ENCODE peak calls at places on chromosome 9, in four cellular contexts. One of them, this sample, is unnamed.

GRCh38 chr9:91346644-91347043 is 15.1 kb downstream of the AUH start:
- DNase-seq in K562: no peak
- DNase-seq in IMR-90: peak
- DNase-seq in H1: no peak
- DNase-seq in this sample: no peak

GRCh38 chr9:78406146-78406545 is 109.2 kb downstream of the PSAT1 start:
- DNase-seq in K562: no peak
- DNase-seq in IMR-90: no peak
- DNase-seq in H1: no peak
- DNase-seq in this sample: no peak

GRCh38 chr9:89631381-89631780 is 26.6 kb downstream of the GADD45G start:
- DNase-seq in IMR-90: no peak
- DNase-seq in H1: no peak
- DNase-seq in K562: no peak
- DNase-seq in this sample: no peak

GRCh38 chr9:108634669-108635462 is 220.9 kb downstream of the ACTL7B start:
- DNase-seq in K562: no peak
- DNase-seq in IMR-90: no peak
- DNase-seq in H1: no peak
- DNase-seq in this sample: no peak

GRCh38 chr9:27430754-27431540 is 93.1 kb upstream of the IFNK start:
- DNase-seq in K562: no peak
- DNase-seq in IMR-90: no peak
- DNase-seq in H1: no peak
- DNase-seq in this sample: no peak

GRCh38 chr9:88658311-88658822 is 123.4 kb downstream of the NXNL2 start:
- DNase-seq in IMR-90: no peak
- DNase-seq in K562: no peak
- DNase-seq in H1: no peak
- DNase-seq in this sample: no peak

GRCh38 chr9:120742951-120743416 is 28.7 kb upstream of the MEGF9 start:
- DNase-seq in H1: no peak
- DNase-seq in K562: peak
- DNase-seq in IMR-90: peak
- DNase-seq in this sample: no peak

GRCh38 chr9:76732341-76732958 is 31.8 kb upstream of the PCA3 start:
- DNase-seq in K562: no peak
- DNase-seq in IMR-90: no peak
- DNase-seq in H1: no peak
- DNase-seq in this sample: no peak

GRCh38 chr9:120362446-120362845 is 217.5 kb downstream of the CDK5RAP2 start:
- DNase-seq in K562: no peak
- DNase-seq in H1: no peak
- DNase-seq in IMR-90: peak
- DNase-seq in this sample: no peak

GRCh38 chr9:19009566-19009965 is 23.4 kb downstream of the SAXO1 start:
- DNase-seq in IMR-90: no peak
- DNase-seq in K562: no peak
- DNase-seq in H1: no peak
- DNase-seq in this sample: no peak

GRCh38 chr9:14993061-14993800 is 83.0 kb upstream of the FREM1 start:
- DNase-seq in H1: peak
- DNase-seq in IMR-90: peak
- DNase-seq in K562: peak
- DNase-seq in this sample: no peak
- TF ChIP-seq CHD1 in H1: no peak
- TF ChIP-seq CHD1 in IMR-90: no peak
- TF ChIP-seq CHD1 in K562: no peak
- TF ChIP-seq CHD1 in this sample: no peak

GRCh38 chr9:92986175-92987110 is 39.1 kb downstream of the FGD3 start:
- DNase-seq in IMR-90: no peak
- DNase-seq in K562: peak
- DNase-seq in H1: no peak
- DNase-seq in this sample: no peak
- TF ChIP-seq CHD1 in IMR-90: no peak
- TF ChIP-seq CHD1 in K562: no peak
- TF ChIP-seq CHD1 in H1: no peak
- TF ChIP-seq CHD1 in this sample: no peak

DNA sequence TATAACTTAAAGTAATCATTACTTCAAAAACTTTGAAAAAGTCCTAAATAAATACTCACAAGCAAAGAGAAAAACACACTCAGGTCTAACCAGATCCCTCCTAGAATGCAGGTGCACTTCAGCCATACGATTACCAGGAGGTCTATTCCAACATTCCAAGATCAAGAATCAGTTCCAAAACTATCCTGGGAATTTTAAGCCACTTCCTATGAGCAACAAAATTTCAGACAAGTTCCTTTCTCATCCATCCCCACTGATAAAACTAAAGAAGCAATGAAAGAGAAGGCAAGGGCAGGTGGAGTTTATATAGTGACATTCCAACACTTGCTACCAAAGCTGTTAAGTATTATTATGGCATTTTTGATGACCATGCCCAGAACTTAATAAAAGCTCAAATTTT is 29.6 kb downstream of the MLLT3 start:
- DNase-seq in H1: no peak
- DNase-seq in IMR-90: peak
- DNase-seq in K562: no peak
- DNase-seq in this sample: no peak
- TF ChIP-seq CHD1 in H1: no peak
- TF ChIP-seq CHD1 in IMR-90: no peak
- TF ChIP-seq CHD1 in K562: no peak
- TF ChIP-seq CHD1 in this sample: no peak

GRCh38 chr9:20701058-20701457 is 17.0 kb downstream of the FOCAD start:
- DNase-seq in H1: no peak
- DNase-seq in K562: no peak
- DNase-seq in IMR-90: no peak
- DNase-seq in this sample: no peak
- TF ChIP-seq CHD1 in H1: no peak
- TF ChIP-seq CHD1 in K562: no peak
- TF ChIP-seq CHD1 in IMR-90: no peak
- TF ChIP-seq CHD1 in this sample: no peak

GRCh38 chr9:20240498-20240897 is 381.8 kb downstream of the MLLT3 start:
- DNase-seq in H1: no peak
- DNase-seq in IMR-90: no peak
- DNase-seq in K562: no peak
- DNase-seq in this sample: no peak

GRCh38 chr9:20238921-20239320 is 383.4 kb downstream of the MLLT3 start:
- DNase-seq in IMR-90: no peak
- DNase-seq in K562: no peak
- DNase-seq in H1: no peak
- DNase-seq in this sample: no peak

GRCh38 chr9:20237686-20238085 is 384.6 kb downstream of the MLLT3 start:
- DNase-seq in K562: no peak
- DNase-seq in H1: no peak
- DNase-seq in IMR-90: no peak
- DNase-seq in this sample: no peak

GRCh38 chr9:20236676-20237075 is 385.6 kb downstream of the MLLT3 start:
- DNase-seq in H1: no peak
- DNase-seq in K562: no peak
- DNase-seq in IMR-90: no peak
- DNase-seq in this sample: no peak
- TF ChIP-seq CHD1 in H1: no peak
- TF ChIP-seq CHD1 in K562: no peak
- TF ChIP-seq CHD1 in IMR-90: no peak
- TF ChIP-seq CHD1 in this sample: no peak

This sample was measured in GM12878.